ENCODE peak calls at places on chromosome 10, in four cellular contexts. P is tibial artery, A is brain microvascular endothelial cell, E is A549. V is an unnamed sample.
A peak's percentile ranks its signal among the peaks of the same experiment; 100 is the strongest.

GRCh38 chr10:68900427-68901105 is 549 bp upstream of the DDX50 start:
- DNase-seq in E (peak; percentile 36), A (peak; percentile 67), P (no peak), V (no peak)

GRCh38 chr10:70166394-70166793 is 3.9 kb downstream of the SAR1A start:
- DNase-seq in A (no peak), P (no peak), E (no peak), V (no peak)

GRCh38 chr10:1201010-1201807 is 145.0 kb downstream of the WDR37 start:
- DNase-seq in P (no peak), E (no peak), A (no peak), V (no peak)

GRCh38 chr10:50452603-50453002 is 171.2 kb downstream of the SGMS1 start:
- DNase-seq in A (no peak), P (no peak), E (no peak), V (no peak)

GRCh38 chr10:34161948-34162347 is 653.1 kb downstream of the PARD3 start:
- DNase-seq in A (no peak), E (no peak), P (no peak), V (no peak)

GRCh38 chr10:6501931-6502330 is 78.1 kb downstream of the PRKCQ start:
- DNase-seq in A (no peak), E (no peak), P (no peak), V (no peak)

GRCh38 chr10:20614911-20615310 is 282.2 kb downstream of the NEBL start:
- DNase-seq in A (no peak), P (no peak), E (no peak), V (no peak)

GRCh38 chr10:86545097-86545496 is 23.5 kb upstream of the WAPL start:
- DNase-seq in P (no peak), A (no peak), E (no peak), V (no peak)

GRCh38 chr10:97762816-97763215 is 9.0 kb downstream of the SFRP5 start:
- DNase-seq in A (peak; percentile 2), E (no peak), P (no peak), V (no peak)

GRCh38 chr10:117509573-117509972 is 33.0 kb upstream of the EMX2 start:
- DNase-seq in A (no peak), E (no peak), P (no peak), V (no peak)

GRCh38 chr10:36188054-36188453 is 546.0 kb upstream of the FZD8 start:
- DNase-seq in A (no peak), E (no peak), P (no peak), V (no peak)

GRCh38 chr10:69742928-69743602 is 58.6 kb upstream of the COL13A1 start:
- DNase-seq in A (peak; percentile 51), P (no peak), E (no peak), V (no peak)

GRCh38 chr10:79884006-79884405 is 57.5 kb downstream of the NUTM2E start:
- DNase-seq in P (no peak), E (no peak), A (no peak), V (no peak)

GRCh38 chr10:84499846-84500245 is 171.5 kb downstream of the CCSER2 start:
- DNase-seq in E (no peak), A (no peak), P (no peak), V (no peak)

GRCh38 chr10:5629789-5630436 is 36.5 kb downstream of the ASB13 start:
- DNase-seq in P (peak; percentile 89), A (peak; percentile 82), E (peak; percentile 74), V (peak; percentile 73)

GRCh38 chr10:68099736-68100135 is 9.6 kb upstream of the MYPN start:
- DNase-seq in P (no peak), E (no peak), A (peak; percentile 81), V (no peak)

GRCh38 chr10:12459776-12460175 is 110.4 kb downstream of the CAMK1D start:
- DNase-seq in P (no peak), E (no peak), A (peak; percentile 55), V (no peak)

GRCh38 chr10:30536578-30536977 is 93.0 kb downstream of the LYZL2 start:
- DNase-seq in P (no peak), A (no peak), E (no peak), V (no peak)

GRCh38 chr10:23015021-23015707 is 80.2 kb upstream of the MSRB2 start:
- DNase-seq in P (no peak), E (no peak), A (no peak), V (no peak)

GRCh38 chr10:114877301-114877644 is 55.7 kb downstream of the FHIP2A start:
- DNase-seq in A (no peak), E (no peak), P (no peak), V (no peak)

GRCh38 chr10:114876169-114876568 is 54.6 kb downstream of the FHIP2A start:
- DNase-seq in A (no peak), P (no peak), E (no peak), V (no peak)

GRCh38 chr10:114872519-114873087 is 51.0 kb downstream of the FHIP2A start:
- DNase-seq in P (no peak), E (no peak), A (no peak), V (no peak)

GRCh38 chr10:114876602-114877300 is 55.2 kb downstream of the FHIP2A start:
- DNase-seq in E (peak; percentile 87), P (peak; percentile 73), A (peak; percentile 72), V (no peak)

GRCh38 chr10:114874827-114875541 is 53.4 kb downstream of the FHIP2A start:
- DNase-seq in A (peak; percentile 76), E (no peak), P (no peak), V (no peak)
- TF ChIP-seq CTCF in A (peak; percentile 60), E (no peak), P (no peak), V (no peak)

GRCh38 chr10:52952391-52953079 is 180.0 kb upstream of the MBL2 start:
- DNase-seq in E (no peak), A (no peak), P (no peak), V (no peak)

GRCh38 chr10:52950578-52950977 is 178.0 kb upstream of the MBL2 start:
- DNase-seq in E (no peak), P (no peak), A (no peak), V (no peak)

GRCh38 chr10:52954407-52954806 is 181.8 kb upstream of the MBL2 start:
- DNase-seq in P (no peak), E (no peak), A (no peak), V (no peak)

GRCh38 chr10:52949899-52950298 is 177.3 kb upstream of the MBL2 start:
- DNase-seq in A (no peak), P (no peak), E (no peak), V (no peak)

GRCh38 chr10:52951819-52952218 is 179.2 kb upstream of the MBL2 start:
- DNase-seq in A (peak; percentile 18), E (no peak), P (no peak), V (no peak)
- TF ChIP-seq CTCF in A (peak; percentile 49), E (no peak), P (no peak), V (no peak)

GRCh38 chr10:95832216-95833037 is 75.3 kb upstream of the CC2D2B start:
- DNase-seq in E (no peak), P (no peak), A (no peak), V (peak; percentile 52)

GRCh38 chr10:95831076-95831475 is 75.1 kb downstream of the ENTPD1 start:
- DNase-seq in E (no peak), P (no peak), A (no peak), V (no peak)

GRCh38 chr10:95831515-95831914 is 75.6 kb downstream of the ENTPD1 start:
- DNase-seq in A (no peak), P (no peak), E (no peak), V (no peak)

GRCh38 chr10:95833038-95833673 is 74.6 kb upstream of the CC2D2B start:
- DNase-seq in E (no peak), A (no peak), P (no peak), V (no peak)

DNA sequence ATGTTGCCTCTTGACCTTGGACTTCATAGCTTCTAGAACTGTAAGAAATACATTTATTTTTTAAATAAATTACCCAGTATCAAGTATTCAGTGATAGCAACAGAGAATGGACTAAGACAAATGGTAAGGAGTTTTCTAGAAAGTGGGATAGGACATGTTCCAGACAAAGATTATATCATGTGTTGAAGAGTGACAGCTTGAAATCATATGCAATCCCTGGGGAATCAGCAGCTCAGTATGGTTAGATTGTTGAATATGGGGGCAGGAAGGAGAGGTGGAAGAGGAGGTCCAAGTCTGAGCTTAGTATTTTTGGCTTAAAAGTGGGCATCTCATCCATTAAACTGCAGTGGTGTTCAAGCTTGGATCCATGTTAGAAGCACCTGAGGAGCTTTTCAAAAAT is 74.1 kb downstream of the ENTPD1 start:
- DNase-seq in E (no peak), P (no peak), A (no peak), V (no peak)
- TF ChIP-seq CTCF in E (no peak), P (no peak), A (no peak), V (no peak)

GRCh38 chr10:129662386-129662785 is 195.3 kb downstream of the MGMT start:
- DNase-seq in P (no peak), E (no peak), A (no peak), V (no peak)
- TF ChIP-seq CTCF in P (no peak), E (no peak), A (no peak), V (no peak)

GRCh38 chr10:112346774-112347173 is 27.1 kb upstream of the ACSL5 start:
- DNase-seq in P (no peak), E (no peak), A (no peak), V (no peak)

GRCh38 chr10:112345202-112345601 is 28.7 kb upstream of the ACSL5 start:
- DNase-seq in E (no peak), P (no peak), A (no peak), V (no peak)

GRCh38 chr10:112343056-112343806 is 30.7 kb upstream of the ACSL5 start:
- DNase-seq in E (no peak), P (no peak), A (no peak), V (no peak)

GRCh38 chr10:112345743-112346142 is 28.2 kb upstream of the ACSL5 start:
- DNase-seq in E (no peak), A (no peak), P (no peak), V (no peak)

GRCh38 chr10:112344261-112344660 is 29.7 kb upstream of the ACSL5 start:
- DNase-seq in P (no peak), E (no peak), A (no peak), V (no peak)
- TF ChIP-seq CTCF in P (no peak), E (no peak), A (peak; percentile 4), V (no peak)

GRCh38 chr10:104640339-104641149 is 546 bp upstream of the SORCS3 start:
- DNase-seq in P (no peak), A (no peak), E (no peak), V (no peak)

GRCh38 chr10:104641150-104642000 is at the start of gene SORCS3:
- DNase-seq in A (no peak), E (no peak), P (no peak), V (no peak)

GRCh38 chr10:104642311-104643022 is 1.4 kb downstream of the SORCS3 start:
- DNase-seq in P (no peak), A (no peak), E (peak; percentile 46), V (no peak)

GRCh38 chr10:104643023-104643663 is 2.1 kb downstream of the SORCS3 start:
- DNase-seq in E (no peak), P (no peak), A (no peak), V (no peak)

GRCh38 chr10:104642001-104642270 is 846 bp downstream of the SORCS3 start:
- DNase-seq in P (no peak), A (no peak), E (no peak), V (no peak)
- TF ChIP-seq CTCF in P (no peak), A (no peak), E (no peak), V (no peak)

DNA sequence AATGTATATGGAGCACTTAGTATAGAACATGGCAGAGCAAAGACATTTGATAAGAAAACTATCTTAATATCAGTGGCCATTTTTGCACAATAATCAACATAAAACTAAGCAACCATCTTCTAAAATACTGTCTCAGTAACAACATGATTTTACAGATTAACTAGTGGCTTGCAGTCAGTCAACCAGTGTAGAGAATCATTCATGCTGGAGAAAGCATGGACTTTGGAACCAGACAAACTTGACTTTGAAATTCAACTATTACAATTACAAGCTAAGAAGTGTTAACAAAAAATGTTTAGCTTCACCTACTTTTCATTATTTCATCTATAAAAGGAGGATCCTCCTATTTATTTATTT is 27.7 kb downstream of the CUBN start:
- DNase-seq in A (no peak), E (no peak), P (no peak), V (no peak)
- TF ChIP-seq CTCF in A (no peak), E (no peak), P (no peak), V (no peak)

V was measured in natural killer cell.